ENCODE peak calls at places on chromosomes 1 and 21, in eight cellular contexts. P is H9, V is stomach, J is colonic mucosa, X is mesothelial cell of epicardium, G is cardiac muscle cell, K is MCF 10A, Z is thyroid gland. B is an unnamed sample.

GRCh38 chr1:244080343-244080929 is 29.4 kb downstream of the ZBTB18 start:
- DNase-seq in P (peak; percentile 23), V (no peak), J (no peak), X (no peak), G (no peak), K (no peak), Z (no peak), B (no peak)

GRCh38 chr21:42125571-42126544 is 54.7 kb downstream of the UMODL1 start:
- DNase-seq in P (peak; percentile 43), V (no peak), J (no peak), X (no peak), G (no peak), K (peak; percentile 72), Z (peak; percentile 56), B (peak; percentile 78)

GRCh38 chr1:201088901-201089525 is 23.2 kb downstream of the CACNA1S start:
- DNase-seq in P (no peak), V (no peak), J (no peak), X (no peak), G (no peak), K (peak; percentile 51), Z (no peak), B (no peak)

GRCh38 chr1:229318056-229318455 is 24.8 kb downstream of the CCSAP start:
- DNase-seq in P (no peak), V (no peak), J (no peak), X (no peak), G (no peak), K (no peak), Z (no peak), B (no peak)

GRCh38 chr1:109151146-109151545 is 37.2 kb downstream of the ELAPOR1 start:
- DNase-seq in P (peak; percentile 65), V (peak; percentile 67), J (peak; percentile 73), X (no peak), G (peak; percentile 16), K (peak; percentile 66), Z (peak; percentile 34), B (no peak)

GRCh38 chr1:201405484-201405831 is 6.3 kb upstream of the LAD1 start:
- DNase-seq in P (no peak), V (peak; percentile 57), J (peak; percentile 87), X (no peak), G (no peak), K (no peak), Z (no peak), B (peak; percentile 9)

GRCh38 chr21:23861908-23862504 is 1745.3 kb downstream of the MRPL39 start:
- DNase-seq in P (no peak), V (no peak), J (no peak), X (no peak), G (no peak), K (no peak), Z (no peak), B (no peak)

GRCh38 chr21:26490771-26491170 is 82.3 kb downstream of the CYYR1 start:
- DNase-seq in P (no peak), V (no peak), J (no peak), X (no peak), G (peak; percentile 21), K (no peak), Z (no peak), B (no peak)

GRCh38 chr1:172054172-172054571 is 212.9 kb downstream of the DNM3 start:
- DNase-seq in P (no peak), V (no peak), J (no peak), X (no peak), G (no peak), K (peak; percentile 18), Z (no peak), B (no peak)

GRCh38 chr21:37338671-37339526 is 27.7 kb upstream of the DYRK1A start:
- DNase-seq in P (no peak), V (no peak), J (peak; percentile 23), X (peak; percentile 39), G (peak; percentile 85), K (peak; percentile 96), Z (no peak), B (peak; percentile 34)

GRCh38 chr1:89149229-89149628 is 23.3 kb upstream of the GBP2 start:
- DNase-seq in P (peak; percentile 57), V (no peak), J (no peak), X (no peak), G (peak; percentile 64), K (no peak), Z (peak; percentile 37), B (no peak)

GRCh38 chr1:58441699-58442098 is 104.8 kb downstream of the OMA1 start:
- DNase-seq in P (no peak), V (no peak), J (no peak), X (no peak), G (no peak), K (no peak), Z (no peak), B (no peak)

GRCh38 chr1:1119272-1119890 is 3.5 kb upstream of the C1orf159 start:
- DNase-seq in P (no peak), V (no peak), J (peak; percentile 15), X (peak; percentile 29), G (no peak), K (no peak), Z (no peak), B (no peak)

GRCh38 chr1:43414634-43415223 is 25.0 kb downstream of the SZT2 start:
- DNase-seq in P (peak; percentile 70), V (peak; percentile 67), J (peak; percentile 71), X (peak; percentile 51), G (peak; percentile 68), K (peak; percentile 52), Z (peak; percentile 59), B (peak; percentile 78)

GRCh38 chr21:46569071-46569470 is 35.8 kb downstream of the S100B start:
- DNase-seq in P (no peak), V (no peak), J (no peak), X (no peak), G (no peak), K (no peak), Z (no peak), B (no peak)

GRCh38 chr1:5639323-5639722 is 352.9 kb downstream of the NPHP4 start:
- DNase-seq in P (peak; percentile 14), V (peak; percentile 11), J (no peak), X (peak; percentile 26), G (no peak), K (no peak), Z (no peak), B (no peak)

GRCh38 chr1:72439036-72439435 is 156.7 kb upstream of the NEGR1 start:
- DNase-seq in P (no peak), V (no peak), J (no peak), X (no peak), G (no peak), K (peak; percentile 62), Z (no peak), B (no peak)

GRCh38 chr1:41102653-41103052 is 81.1 kb upstream of the SLFNL1 start:
- DNase-seq in P (no peak), V (no peak), J (peak; percentile 18), X (no peak), G (no peak), K (no peak), Z (no peak), B (no peak)

GRCh38 chr1:77271851-77272250 is 10.0 kb upstream of the AK5 start:
- DNase-seq in P (no peak), V (no peak), J (no peak), X (no peak), G (no peak), K (peak; percentile 5), Z (no peak), B (no peak)

DNA sequence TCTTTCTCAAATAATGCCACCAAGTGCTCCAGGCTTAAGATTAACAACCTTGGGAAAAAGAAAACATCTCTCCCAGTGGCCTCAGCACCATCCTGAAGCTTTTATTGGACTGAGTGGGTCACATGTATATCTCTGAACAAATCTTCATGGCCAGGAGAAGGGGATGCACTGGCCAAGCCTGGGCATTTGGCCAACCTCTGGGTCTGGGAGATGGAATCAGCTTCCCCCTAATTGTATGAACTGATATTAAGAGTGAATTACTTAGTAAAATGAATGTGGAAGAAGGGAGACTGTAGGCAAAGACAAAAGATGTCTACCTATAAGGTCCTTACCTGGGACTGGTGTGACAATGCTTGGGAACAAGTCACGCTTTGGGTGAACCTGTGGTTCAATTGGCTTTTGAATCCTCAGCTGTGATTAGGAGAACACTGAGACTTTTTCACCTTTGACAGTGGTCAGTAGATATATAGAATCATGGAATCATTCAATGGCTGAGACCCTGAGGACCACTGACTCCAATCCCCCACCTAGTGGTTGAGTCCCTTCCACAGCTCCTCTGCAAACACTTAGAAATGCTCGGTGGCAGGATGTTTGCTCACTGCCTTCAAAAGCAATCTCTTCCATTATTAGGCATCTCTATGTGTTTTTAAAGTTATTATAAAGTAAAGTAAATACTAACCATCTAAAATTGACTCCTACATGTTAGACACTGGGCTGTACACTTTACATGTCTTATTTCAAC is 102.6 kb upstream of the ATP1A1 start:
- DNase-seq in P (no peak), V (no peak), J (no peak), X (no peak), G (no peak), K (no peak), Z (no peak), B (no peak)
- TF ChIP-seq CTCF in P (peak; percentile 48), V (no peak), J (no peak), X (no peak), G (no peak), K (no peak), Z (no peak), B (no peak)

GRCh38 chr1:26142165-26142564 is 16.7 kb upstream of the FAM110D start:
- DNase-seq in P (no peak), V (no peak), J (no peak), X (no peak), G (no peak), K (no peak), Z (no peak), B (no peak)
- TF ChIP-seq CTCF in P (peak; percentile 16), V (no peak), J (no peak), X (no peak), G (no peak), K (no peak), Z (no peak), B (no peak)

DNA sequence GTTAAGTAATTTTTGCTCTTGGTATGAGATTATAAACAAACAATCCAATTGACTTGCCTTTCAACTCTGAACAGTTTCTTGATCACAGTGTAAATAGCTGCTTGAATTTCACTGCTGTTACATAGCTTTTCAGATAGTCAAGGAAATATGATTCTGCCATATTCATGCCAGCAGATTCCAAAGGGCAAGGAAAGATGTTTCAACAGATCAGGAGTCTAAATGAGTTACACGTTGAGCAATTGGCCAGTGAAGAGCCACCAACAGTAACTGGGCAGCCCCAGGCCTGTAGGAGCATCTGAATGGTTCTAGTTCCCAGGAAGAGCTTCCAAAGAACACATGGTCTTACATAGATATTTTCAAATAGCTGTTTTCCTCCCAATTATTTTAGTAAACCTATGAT is 93.6 kb downstream of the LEPR start:
- DNase-seq in P (no peak), V (no peak), J (no peak), X (no peak), G (no peak), K (peak; percentile 71), Z (no peak), B (no peak)
- TF ChIP-seq CTCF in P (no peak), V (no peak), J (no peak), X (no peak), G (no peak), K (no peak), Z (no peak), B (no peak)

DNA sequence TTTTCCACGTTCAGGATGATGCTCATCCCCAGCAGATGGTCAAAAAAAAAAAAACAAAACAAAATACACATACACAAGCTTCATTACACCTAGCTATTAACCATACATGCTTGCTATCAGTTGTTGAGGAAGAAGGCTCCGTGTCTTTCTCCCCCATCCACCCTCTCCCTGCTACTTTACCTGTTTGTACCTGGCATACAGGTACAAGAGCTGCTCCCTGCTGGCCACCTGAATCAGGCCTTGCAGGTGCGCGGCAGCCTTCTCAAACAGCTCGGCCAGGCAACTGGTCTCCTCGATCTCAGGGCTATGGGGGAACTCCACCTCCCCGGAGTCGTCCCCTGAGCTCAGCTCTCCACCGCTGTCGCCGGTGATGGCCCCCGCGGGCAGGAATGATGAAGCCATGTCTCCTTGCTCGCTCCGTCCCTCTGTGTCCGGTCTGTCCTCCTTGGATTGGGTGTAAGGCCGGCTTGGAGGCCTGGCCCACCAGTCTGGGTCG is 464 bp downstream of the ACBD6 start:
- DNase-seq in P (peak; percentile 90), V (no peak), J (no peak), X (no peak), G (no peak), K (peak; percentile 85), Z (peak; percentile 59), B (no peak)
- TF ChIP-seq CTCF in P (peak; percentile 27), V (no peak), J (no peak), X (no peak), G (no peak), K (no peak), Z (no peak), B (no peak)